ENCODE peak calls at places on chromosomes 2 and 18, in seven cellular contexts. S is heart left ventricle; K is A549; U is mesendoderm; M is aorta; X is CD8-positive, alpha-beta T cell; F is astrocyte. L is an unnamed sample. For H3K4me1, the result is how much of the 10 kb centered on the place peaks cover.

GRCh38 chr2:73283545-73284295 is 558 bp downstream of the FBXO41 start:
- DNase-seq in S (no peak), K (no peak), U (no peak), M (no peak), X (no peak), F (no peak), L (no peak)

GRCh38 chr2:200158586-200159365 is 147.7 kb upstream of the SPATS2L start:
- DNase-seq in S (no peak), K (no peak), U (peak), M (no peak), X (no peak), F (no peak), L (no peak)

GRCh38 chr2:230674930-230675672 is 37.5 kb upstream of the CAB39 start:
- DNase-seq in S (no peak), K (no peak), U (no peak), M (no peak), X (no peak), F (no peak), L (no peak)

GRCh38 chr2:228474466-228474865 is 293.0 kb upstream of the SPHKAP start:
- DNase-seq in S (no peak), K (no peak), U (peak), M (no peak), X (no peak), F (no peak), L (no peak)

GRCh38 chr18:77133920-77134496 is 1.4 kb upstream of the MBP start:
- DNase-seq in S (peak), K (no peak), U (peak), M (peak), X (no peak), F (no peak), L (peak)

GRCh38 chr2:238811765-238812164 is 36.1 kb upstream of the TWIST2 start:
- DNase-seq in S (no peak), K (no peak), U (no peak), M (no peak), X (no peak), F (no peak), L (no peak)

GRCh38 chr2:73162856-73163521 is 39.4 kb upstream of the NOTO start:
- DNase-seq in S (no peak), K (no peak), U (no peak), M (no peak), X (no peak), F (no peak), L (no peak)

GRCh38 chr2:224217962-224218347 is 178.9 kb upstream of the SERPINE2 start:
- DNase-seq in S (peak), K (no peak), U (no peak), M (peak), X (no peak), F (peak), L (no peak)

GRCh38 chr2:59732861-59733603 is 820.4 kb downstream of the BCL11A start:
- DNase-seq in S (no peak), K (no peak), U (peak), M (no peak), X (no peak), F (no peak), L (no peak)

GRCh38 chr18:79554945-79555645 is 124.5 kb upstream of the CTDP1 start:
- DNase-seq in S (peak), K (no peak), U (no peak), M (peak), X (no peak), F (no peak), L (no peak)

GRCh38 chr2:238136820-238137537 is 1.5 kb upstream of the KLHL30 start:
- DNase-seq in S (no peak), K (no peak), U (no peak), M (peak), X (no peak), F (no peak), L (no peak)

DNA sequence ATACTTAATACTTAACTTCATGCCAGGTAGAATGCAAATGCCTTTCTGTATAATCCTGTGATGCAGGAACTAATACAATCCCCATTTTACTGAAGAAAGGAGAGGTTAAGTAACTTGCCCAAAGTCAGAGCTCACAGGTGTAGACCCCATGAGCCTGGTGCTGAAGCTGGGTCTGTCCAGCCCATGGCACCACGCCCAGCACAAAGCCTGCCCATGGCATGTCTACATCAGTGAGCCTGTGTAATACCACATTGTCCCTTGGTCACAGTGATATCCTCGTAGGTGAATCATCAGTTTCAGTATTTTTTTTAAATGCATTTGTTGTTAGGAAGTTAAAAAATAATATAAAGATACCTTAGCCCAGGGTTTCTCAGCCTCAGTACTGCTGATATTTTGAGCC is 69.9 kb upstream of the MCFD2 start:
- DNase-seq in S (no peak), K (no peak), U (no peak), M (no peak), X (no peak), F (peak), L (no peak)
- H3K4me1 ChIP-seq in S (half or more), K (half or more), U (under half), M (under half), X (under half), F (half or more), L (half or more)

GRCh38 chr2:234304945-234305344 is 191.9 kb downstream of the ARL4C start:
- DNase-seq in S (no peak), K (peak), U (peak), M (no peak), X (no peak), F (peak), L (no peak)

GRCh38 chr2:234306426-234307173 is 190.3 kb downstream of the ARL4C start:
- DNase-seq in S (no peak), K (no peak), U (no peak), M (no peak), X (no peak), F (no peak), L (no peak)

GRCh38 chr2:234307322-234307961 is 189.4 kb downstream of the ARL4C start:
- DNase-seq in S (no peak), K (no peak), U (no peak), M (no peak), X (no peak), F (no peak), L (no peak)

GRCh38 chr2:234308073-234308813 is 188.6 kb downstream of the ARL4C start:
- DNase-seq in S (no peak), K (peak), U (no peak), M (no peak), X (no peak), F (peak), L (no peak)

GRCh38 chr2:234305846-234306245 is 191.0 kb downstream of the ARL4C start:
- DNase-seq in S (no peak), K (no peak), U (peak), M (no peak), X (no peak), F (peak), L (no peak)
- H3K4me1 ChIP-seq in S (under half), K (half or more), U (under half), M (under half), X (under half), F (under half), L (under half)

DNA sequence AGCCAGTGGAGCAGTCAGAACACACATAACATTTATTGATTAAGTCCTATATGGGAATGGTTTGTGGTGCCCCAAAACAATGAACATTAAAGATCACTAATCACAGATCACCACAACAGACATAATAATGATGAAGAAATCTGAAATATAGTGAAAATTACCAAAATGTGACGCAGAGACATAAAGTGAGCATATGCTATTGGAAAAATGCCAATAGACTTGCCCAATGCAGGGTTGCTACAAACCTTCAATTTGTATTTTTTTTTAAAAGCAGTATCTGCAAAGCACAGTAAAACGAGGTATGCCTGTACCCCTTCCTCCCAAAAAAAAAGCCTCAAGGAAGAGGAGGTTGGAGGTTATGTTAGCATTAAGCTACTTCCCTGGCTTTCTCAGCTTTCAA is 131.1 kb downstream of the RBMS1 start:
- DNase-seq in S (no peak), K (no peak), U (no peak), M (no peak), X (no peak), F (no peak), L (no peak)
- H3K4me1 ChIP-seq in S (half or more), K (half or more), U (under half), M (under half), X (under half), F (under half), L (under half)

DNA sequence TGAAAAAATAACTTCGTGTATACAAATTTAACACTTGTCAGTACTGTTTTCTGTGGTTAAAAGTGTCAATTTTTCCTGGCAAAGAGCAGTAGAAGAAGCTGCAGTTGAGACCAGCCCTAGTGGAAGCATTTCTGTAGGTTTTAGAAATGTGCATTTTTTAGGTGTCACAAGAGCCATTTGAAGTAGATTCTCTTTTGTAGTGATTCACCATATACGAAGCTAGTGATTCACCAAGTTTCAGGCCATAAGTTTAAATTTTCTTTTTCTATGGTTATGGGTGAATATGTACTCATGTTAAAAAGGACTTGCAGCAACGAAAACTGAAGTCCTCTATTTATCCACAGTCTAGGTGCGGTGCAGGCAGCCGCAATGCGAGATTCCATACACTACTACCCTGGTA is 4.2 kb downstream of the NABP1 start:
- DNase-seq in S (no peak), K (no peak), U (no peak), M (no peak), X (no peak), F (peak), L (no peak)
- H3K4me1 ChIP-seq in S (under half), K (under half), U (under half), M (under half), X (under half), F (under half), L (under half)

GRCh38 chr18:35619468-35619867 is 37.9 kb downstream of the GALNT1 start:
- DNase-seq in S (peak), K (no peak), U (no peak), M (no peak), X (no peak), F (peak), L (no peak)

GRCh38 chr18:35617865-35618264 is 36.3 kb downstream of the GALNT1 start:
- DNase-seq in S (no peak), K (no peak), U (no peak), M (no peak), X (no peak), F (no peak), L (no peak)

GRCh38 chr18:35618703-35619102 is 37.2 kb downstream of the GALNT1 start:
- DNase-seq in S (no peak), K (no peak), U (peak), M (no peak), X (no peak), F (no peak), L (no peak)

GRCh38 chr18:35616664-35617423 is 35.3 kb downstream of the GALNT1 start:
- DNase-seq in S (peak), K (peak), U (peak), M (peak), X (peak), F (peak), L (peak)

DNA sequence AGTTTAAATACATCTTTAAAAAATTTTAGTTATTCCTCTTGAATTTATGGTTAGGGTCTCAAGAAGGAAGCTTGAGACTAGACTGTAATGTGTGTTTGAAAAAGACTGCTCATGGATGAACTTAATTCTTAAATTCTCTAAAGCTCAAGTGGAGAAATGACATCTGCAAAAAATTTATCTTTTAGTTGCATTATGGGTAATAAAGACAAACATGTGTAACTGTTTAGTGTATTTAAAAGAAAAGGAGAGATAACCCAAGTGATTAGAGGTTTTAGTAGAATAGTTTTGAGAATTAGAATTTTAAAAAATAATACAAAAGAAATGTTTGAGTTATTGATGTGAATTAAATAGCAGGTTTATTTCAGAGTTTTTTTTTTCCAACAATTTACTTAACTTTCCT is 36.7 kb downstream of the GALNT1 start:
- DNase-seq in S (no peak), K (no peak), U (no peak), M (no peak), X (no peak), F (no peak), L (no peak)
- H3K4me1 ChIP-seq in S (half or more), K (half or more), U (under half), M (under half), X (under half), F (under half), L (under half)

GRCh38 chr2:120861576-120862191 is 126.0 kb downstream of the GLI2 start:
- DNase-seq in S (no peak), K (no peak), U (no peak), M (no peak), X (no peak), F (peak), L (no peak)

GRCh38 chr2:120859814-120860578 is 124.3 kb downstream of the GLI2 start:
- DNase-seq in S (no peak), K (no peak), U (no peak), M (peak), X (no peak), F (no peak), L (no peak)

GRCh38 chr2:120860579-120860922 is 124.9 kb downstream of the GLI2 start:
- DNase-seq in S (no peak), K (no peak), U (no peak), M (peak), X (no peak), F (no peak), L (no peak)

GRCh38 chr2:120862254-120863172 is 126.8 kb downstream of the GLI2 start:
- DNase-seq in S (no peak), K (no peak), U (no peak), M (no peak), X (no peak), F (no peak), L (no peak)

DNA sequence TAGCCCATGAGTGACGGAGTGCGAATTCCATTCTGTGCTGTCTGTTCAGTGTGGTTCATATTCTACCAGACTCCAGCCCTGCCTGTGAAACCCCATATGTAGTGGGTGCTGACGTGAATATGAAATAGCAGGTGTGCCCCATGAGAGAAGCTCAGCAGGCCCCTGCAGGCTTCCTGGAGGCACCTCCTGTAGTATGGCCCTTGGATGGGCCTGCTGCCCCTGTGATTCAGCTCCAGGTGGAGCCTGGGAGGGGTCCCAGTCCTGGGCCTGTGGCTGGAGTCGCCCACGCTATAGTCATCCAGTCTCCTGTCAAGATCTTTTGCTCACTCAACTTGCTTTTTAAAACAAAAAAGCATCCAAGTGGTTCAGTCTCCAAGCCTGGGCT is 125.5 kb downstream of the GLI2 start:
- DNase-seq in S (no peak), K (no peak), U (no peak), M (no peak), X (no peak), F (peak), L (no peak)
- H3K4me1 ChIP-seq in S (under half), K (under half), U (under half), M (under half), X (under half), F (half or more), L (under half)

DNA sequence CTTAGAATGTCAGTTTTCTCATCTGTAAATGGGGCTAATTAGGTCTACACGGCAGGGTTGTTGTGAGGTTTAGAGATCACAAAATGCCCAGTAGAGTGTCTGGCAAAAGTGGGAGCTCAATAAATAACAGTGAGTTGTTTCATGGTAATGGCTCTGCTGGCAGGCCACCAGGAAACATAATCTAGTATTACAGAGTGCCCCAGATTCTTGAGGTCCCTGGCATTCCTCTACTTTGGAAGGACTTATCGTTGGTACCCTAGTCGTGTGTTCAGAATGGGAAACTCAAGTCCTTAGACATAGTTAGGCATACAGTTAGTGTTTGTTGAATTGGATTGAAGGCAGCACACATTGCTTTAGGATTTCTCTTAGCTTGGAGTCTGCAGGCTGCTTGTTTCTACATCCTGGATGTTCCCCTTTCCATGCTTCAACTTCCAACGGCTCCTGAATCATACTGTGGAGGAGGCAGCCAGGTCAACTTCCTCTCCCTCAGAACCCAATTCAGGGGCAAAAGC is 161.5 kb upstream of the FOSL2 start:
- DNase-seq in S (peak), K (no peak), U (no peak), M (no peak), X (no peak), F (peak), L (no peak)
- H3K4me1 ChIP-seq in S (under half), K (under half), U (under half), M (under half), X (under half), F (under half), L (under half)